ENCODE peak calls at places on chromosome 2, in six cellular contexts. One of them, this sample, is unnamed.

GRCh38 chr2:134669731-134670669 is 48.8 kb downstream of the TMEM163 start:
- DNase-seq in coronary artery: peak; percentile 67
- DNase-seq in thoracic aorta: no peak
- DNase-seq in choroid plexus epithelial cell: no peak
- DNase-seq in right lobe of liver: no peak
- DNase-seq in cardiac muscle cell: no peak
- DNase-seq in this sample: peak; percentile 72

GRCh38 chr2:239361311-239361642 is 39.5 kb downstream of the HDAC4 start:
- DNase-seq in thoracic aorta: no peak
- DNase-seq in right lobe of liver: no peak
- DNase-seq in cardiac muscle cell: peak; percentile 32
- DNase-seq in choroid plexus epithelial cell: peak; percentile 66
- DNase-seq in coronary artery: no peak
- DNase-seq in this sample: no peak

GRCh38 chr2:96970248-96970875 is 16.0 kb downstream of the FAM178B start:
- DNase-seq in cardiac muscle cell: no peak
- DNase-seq in thoracic aorta: no peak
- DNase-seq in choroid plexus epithelial cell: peak; percentile 10
- DNase-seq in right lobe of liver: no peak
- DNase-seq in coronary artery: no peak
- DNase-seq in this sample: no peak

GRCh38 chr2:29691386-29691950 is 229.9 kb downstream of the ALK start:
- DNase-seq in right lobe of liver: no peak
- DNase-seq in thoracic aorta: no peak
- DNase-seq in coronary artery: no peak
- DNase-seq in choroid plexus epithelial cell: no peak
- DNase-seq in cardiac muscle cell: no peak
- DNase-seq in this sample: no peak

GRCh38 chr2:220335591-220335915 is 708.1 kb downstream of the SLC4A3 start:
- DNase-seq in right lobe of liver: no peak
- DNase-seq in choroid plexus epithelial cell: no peak
- DNase-seq in coronary artery: no peak
- DNase-seq in cardiac muscle cell: peak; percentile 18
- DNase-seq in thoracic aorta: no peak
- DNase-seq in this sample: no peak

GRCh38 chr2:105315314-105315713 is 14.2 kb downstream of the TGFBRAP1 start:
- DNase-seq in thoracic aorta: no peak
- DNase-seq in cardiac muscle cell: no peak
- DNase-seq in right lobe of liver: no peak
- DNase-seq in choroid plexus epithelial cell: no peak
- DNase-seq in coronary artery: no peak
- DNase-seq in this sample: no peak

GRCh38 chr2:188319845-188320244 is 28.2 kb downstream of the GULP1 start:
- DNase-seq in coronary artery: no peak
- DNase-seq in choroid plexus epithelial cell: no peak
- DNase-seq in cardiac muscle cell: no peak
- DNase-seq in right lobe of liver: no peak
- DNase-seq in thoracic aorta: no peak
- DNase-seq in this sample: no peak

GRCh38 chr2:19944205-19944845 is 42.5 kb upstream of the TTC32 start:
- DNase-seq in cardiac muscle cell: no peak
- DNase-seq in coronary artery: no peak
- DNase-seq in choroid plexus epithelial cell: no peak
- DNase-seq in thoracic aorta: no peak
- DNase-seq in right lobe of liver: no peak
- DNase-seq in this sample: no peak

GRCh38 chr2:31764169-31764568 is 183.4 kb upstream of the SRD5A2 start:
- DNase-seq in choroid plexus epithelial cell: no peak
- DNase-seq in right lobe of liver: no peak
- DNase-seq in thoracic aorta: no peak
- DNase-seq in coronary artery: no peak
- DNase-seq in cardiac muscle cell: no peak
- DNase-seq in this sample: no peak

GRCh38 chr2:1824202-1824905 is 80.0 kb upstream of the PXDN start:
- DNase-seq in right lobe of liver: no peak
- DNase-seq in choroid plexus epithelial cell: no peak
- DNase-seq in cardiac muscle cell: no peak
- DNase-seq in thoracic aorta: peak; percentile 71
- DNase-seq in coronary artery: peak; percentile 97
- DNase-seq in this sample: no peak

GRCh38 chr2:69703189-69703588 is 38.7 kb upstream of the ANXA4 start:
- DNase-seq in coronary artery: no peak
- DNase-seq in choroid plexus epithelial cell: no peak
- DNase-seq in right lobe of liver: no peak
- DNase-seq in thoracic aorta: no peak
- DNase-seq in cardiac muscle cell: no peak
- DNase-seq in this sample: no peak

GRCh38 chr2:953975-954686 is 3.5 kb downstream of the SNTG2 start:
- DNase-seq in right lobe of liver: peak; percentile 30
- DNase-seq in cardiac muscle cell: peak; percentile 28
- DNase-seq in choroid plexus epithelial cell: peak; percentile 61
- DNase-seq in thoracic aorta: no peak
- DNase-seq in coronary artery: no peak
- DNase-seq in this sample: no peak

GRCh38 chr2:1707771-1708351 is 36.5 kb downstream of the PXDN start:
- DNase-seq in choroid plexus epithelial cell: peak; percentile 75
- DNase-seq in right lobe of liver: no peak
- DNase-seq in thoracic aorta: no peak
- DNase-seq in cardiac muscle cell: no peak
- DNase-seq in coronary artery: peak; percentile 88
- DNase-seq in this sample: peak; percentile 88

GRCh38 chr2:134466141-134466540 is 212.3 kb downstream of the MGAT5 start:
- DNase-seq in cardiac muscle cell: peak; percentile 59
- DNase-seq in thoracic aorta: no peak
- DNase-seq in choroid plexus epithelial cell: peak; percentile 37
- DNase-seq in coronary artery: no peak
- DNase-seq in right lobe of liver: no peak
- DNase-seq in this sample: no peak

GRCh38 chr2:28322456-28322855 is 70.2 kb upstream of the FOSL2 start:
- DNase-seq in right lobe of liver: no peak
- DNase-seq in choroid plexus epithelial cell: no peak
- DNase-seq in coronary artery: no peak
- DNase-seq in cardiac muscle cell: no peak
- DNase-seq in thoracic aorta: no peak
- DNase-seq in this sample: no peak

GRCh38 chr2:241066893-241067341 is 35.2 kb downstream of the MTERF4 start:
- DNase-seq in choroid plexus epithelial cell: no peak
- DNase-seq in right lobe of liver: no peak
- DNase-seq in coronary artery: no peak
- DNase-seq in thoracic aorta: no peak
- DNase-seq in cardiac muscle cell: peak; percentile 72
- DNase-seq in this sample: peak; percentile 85

GRCh38 chr2:63788070-63788469 is 53.6 kb upstream of the UGP2 start:
- DNase-seq in cardiac muscle cell: no peak
- DNase-seq in choroid plexus epithelial cell: peak; percentile 86
- DNase-seq in right lobe of liver: no peak
- DNase-seq in thoracic aorta: no peak
- DNase-seq in coronary artery: no peak
- DNase-seq in this sample: no peak

GRCh38 chr2:71965530-71965929 is 182.1 kb downstream of the CYP26B1 start:
- DNase-seq in coronary artery: no peak
- DNase-seq in thoracic aorta: no peak
- DNase-seq in cardiac muscle cell: no peak
- DNase-seq in choroid plexus epithelial cell: no peak
- DNase-seq in right lobe of liver: no peak
- DNase-seq in this sample: no peak

GRCh38 chr2:25964891-25965290 is 17.4 kb downstream of the KIF3C start:
- DNase-seq in choroid plexus epithelial cell: no peak
- DNase-seq in cardiac muscle cell: no peak
- DNase-seq in coronary artery: no peak
- DNase-seq in right lobe of liver: no peak
- DNase-seq in thoracic aorta: no peak
- DNase-seq in this sample: no peak

GRCh38 chr2:3780477-3781402 is 77.4 kb downstream of the DCDC2C start:
- DNase-seq in cardiac muscle cell: peak; percentile 81
- DNase-seq in choroid plexus epithelial cell: peak; percentile 92
- DNase-seq in right lobe of liver: no peak
- DNase-seq in coronary artery: no peak
- DNase-seq in thoracic aorta: no peak
- DNase-seq in this sample: peak; percentile 73

GRCh38 chr2:215531284-215531683 is 95.4 kb upstream of the FN1 start:
- DNase-seq in choroid plexus epithelial cell: peak; percentile 88
- DNase-seq in thoracic aorta: no peak
- DNase-seq in right lobe of liver: no peak
- DNase-seq in coronary artery: no peak
- DNase-seq in cardiac muscle cell: no peak
- DNase-seq in this sample: no peak

GRCh38 chr2:208265371-208265806 is 666 bp upstream of the PIKFYVE start:
- DNase-seq in thoracic aorta: no peak
- DNase-seq in right lobe of liver: no peak
- DNase-seq in cardiac muscle cell: peak; percentile 28
- DNase-seq in coronary artery: no peak
- DNase-seq in choroid plexus epithelial cell: peak; percentile 78
- DNase-seq in this sample: no peak

GRCh38 chr2:69798466-69798908 is 31.0 kb upstream of the GMCL1 start:
- DNase-seq in choroid plexus epithelial cell: peak; percentile 61
- DNase-seq in thoracic aorta: no peak
- DNase-seq in right lobe of liver: no peak
- DNase-seq in cardiac muscle cell: no peak
- DNase-seq in coronary artery: no peak
- DNase-seq in this sample: peak; percentile 64

GRCh38 chr2:164523026-164523425 is 98.3 kb downstream of the GRB14 start:
- DNase-seq in cardiac muscle cell: no peak
- DNase-seq in thoracic aorta: no peak
- DNase-seq in coronary artery: no peak
- DNase-seq in choroid plexus epithelial cell: no peak
- DNase-seq in right lobe of liver: no peak
- DNase-seq in this sample: no peak

GRCh38 chr2:15826273-15826717 is 114.1 kb upstream of the MYCN start:
- DNase-seq in thoracic aorta: no peak
- DNase-seq in cardiac muscle cell: no peak
- DNase-seq in choroid plexus epithelial cell: no peak
- DNase-seq in right lobe of liver: no peak
- DNase-seq in coronary artery: no peak
- DNase-seq in this sample: no peak

GRCh38 chr2:219270055-219270372 is 9.2 kb upstream of the DNAJB2 start:
- DNase-seq in coronary artery: no peak
- DNase-seq in cardiac muscle cell: no peak
- DNase-seq in right lobe of liver: peak; percentile 63
- DNase-seq in choroid plexus epithelial cell: no peak
- DNase-seq in thoracic aorta: no peak
- DNase-seq in this sample: no peak

GRCh38 chr2:47688561-47688960 is 94.4 kb upstream of the MSH6 start:
- DNase-seq in right lobe of liver: no peak
- DNase-seq in choroid plexus epithelial cell: peak; percentile 20
- DNase-seq in coronary artery: no peak
- DNase-seq in cardiac muscle cell: no peak
- DNase-seq in thoracic aorta: no peak
- DNase-seq in this sample: no peak

GRCh38 chr2:204544961-204545860 is at the start of gene PARD3B:
- DNase-seq in choroid plexus epithelial cell: peak; percentile 59
- DNase-seq in right lobe of liver: peak; percentile 77
- DNase-seq in cardiac muscle cell: peak; percentile 85
- DNase-seq in thoracic aorta: no peak
- DNase-seq in coronary artery: peak; percentile 78
- DNase-seq in this sample: peak; percentile 86

GRCh38 chr2:239393401-239393940 is 7.3 kb downstream of the HDAC4 start:
- DNase-seq in cardiac muscle cell: no peak
- DNase-seq in coronary artery: no peak
- DNase-seq in choroid plexus epithelial cell: peak; percentile 8
- DNase-seq in right lobe of liver: peak; percentile 60
- DNase-seq in thoracic aorta: no peak
- DNase-seq in this sample: no peak

GRCh38 chr2:127811397-127811860 is 458 bp upstream of the WDR33 start:
- DNase-seq in cardiac muscle cell: no peak
- DNase-seq in thoracic aorta: no peak
- DNase-seq in choroid plexus epithelial cell: no peak
- DNase-seq in right lobe of liver: peak; percentile 60
- DNase-seq in coronary artery: no peak
- DNase-seq in this sample: no peak

GRCh38 chr2:57549642-57550102 is 496.9 kb upstream of the VRK2 start:
- DNase-seq in right lobe of liver: no peak
- DNase-seq in choroid plexus epithelial cell: peak; percentile 53
- DNase-seq in coronary artery: no peak
- DNase-seq in cardiac muscle cell: peak; percentile 53
- DNase-seq in thoracic aorta: no peak
- DNase-seq in this sample: no peak
- TF ChIP-seq CTCF in right lobe of liver: no peak
- TF ChIP-seq CTCF in choroid plexus epithelial cell: peak; percentile 60
- TF ChIP-seq CTCF in coronary artery: no peak
- TF ChIP-seq CTCF in cardiac muscle cell: no peak
- TF ChIP-seq CTCF in thoracic aorta: no peak
- TF ChIP-seq CTCF in this sample: peak; percentile 63

GRCh38 chr2:119011162-119011909 is 69.3 kb downstream of the MARCO start:
- DNase-seq in choroid plexus epithelial cell: peak; percentile 52
- DNase-seq in right lobe of liver: peak; percentile 62
- DNase-seq in thoracic aorta: no peak
- DNase-seq in cardiac muscle cell: peak; percentile 84
- DNase-seq in coronary artery: peak; percentile 69
- DNase-seq in this sample: peak; percentile 84
- TF ChIP-seq CTCF in choroid plexus epithelial cell: peak; percentile 62
- TF ChIP-seq CTCF in right lobe of liver: peak; percentile 61
- TF ChIP-seq CTCF in thoracic aorta: no peak
- TF ChIP-seq CTCF in cardiac muscle cell: peak; percentile 61
- TF ChIP-seq CTCF in coronary artery: peak; percentile 17
- TF ChIP-seq CTCF in this sample: peak; percentile 63

GRCh38 chr2:199258291-199258690 is 199.4 kb downstream of the SATB2 start:
- DNase-seq in thoracic aorta: no peak
- DNase-seq in coronary artery: no peak
- DNase-seq in right lobe of liver: no peak
- DNase-seq in cardiac muscle cell: no peak
- DNase-seq in choroid plexus epithelial cell: no peak
- DNase-seq in this sample: no peak
- TF ChIP-seq CTCF in thoracic aorta: no peak
- TF ChIP-seq CTCF in coronary artery: no peak
- TF ChIP-seq CTCF in right lobe of liver: no peak
- TF ChIP-seq CTCF in cardiac muscle cell: peak; percentile 8
- TF ChIP-seq CTCF in choroid plexus epithelial cell: peak; percentile 31
- TF ChIP-seq CTCF in this sample: no peak

GRCh38 chr2:132446460-132446859 is 29.9 kb downstream of the GPR39 start:
- DNase-seq in thoracic aorta: no peak
- DNase-seq in cardiac muscle cell: no peak
- DNase-seq in right lobe of liver: no peak
- DNase-seq in coronary artery: no peak
- DNase-seq in choroid plexus epithelial cell: no peak
- DNase-seq in this sample: no peak

GRCh38 chr2:132449868-132450267 is 33.3 kb downstream of the GPR39 start:
- DNase-seq in thoracic aorta: no peak
- DNase-seq in coronary artery: no peak
- DNase-seq in choroid plexus epithelial cell: no peak
- DNase-seq in cardiac muscle cell: no peak
- DNase-seq in right lobe of liver: no peak
- DNase-seq in this sample: no peak

GRCh38 chr2:132443106-132443505 is 26.5 kb downstream of the GPR39 start:
- DNase-seq in thoracic aorta: no peak
- DNase-seq in choroid plexus epithelial cell: no peak
- DNase-seq in cardiac muscle cell: no peak
- DNase-seq in coronary artery: no peak
- DNase-seq in right lobe of liver: no peak
- DNase-seq in this sample: no peak

GRCh38 chr2:132448331-132448730 is 31.7 kb downstream of the GPR39 start:
- DNase-seq in choroid plexus epithelial cell: no peak
- DNase-seq in cardiac muscle cell: peak; percentile 92
- DNase-seq in thoracic aorta: no peak
- DNase-seq in coronary artery: no peak
- DNase-seq in right lobe of liver: no peak
- DNase-seq in this sample: no peak

GRCh38 chr2:132448771-132449170 is 32.2 kb downstream of the GPR39 start:
- DNase-seq in thoracic aorta: no peak
- DNase-seq in choroid plexus epithelial cell: peak; percentile 78
- DNase-seq in cardiac muscle cell: peak; percentile 68
- DNase-seq in coronary artery: no peak
- DNase-seq in right lobe of liver: no peak
- DNase-seq in this sample: no peak
- TF ChIP-seq CTCF in thoracic aorta: peak; percentile 31
- TF ChIP-seq CTCF in choroid plexus epithelial cell: peak; percentile 94
- TF ChIP-seq CTCF in cardiac muscle cell: peak; percentile 86
- TF ChIP-seq CTCF in coronary artery: no peak
- TF ChIP-seq CTCF in right lobe of liver: peak; percentile 58
- TF ChIP-seq CTCF in this sample: peak; percentile 70

GRCh38 chr2:10475811-10476660 is 27.9 kb upstream of the ODC1 start:
- DNase-seq in cardiac muscle cell: no peak
- DNase-seq in coronary artery: no peak
- DNase-seq in choroid plexus epithelial cell: no peak
- DNase-seq in right lobe of liver: peak; percentile 21
- DNase-seq in thoracic aorta: no peak
- DNase-seq in this sample: no peak
- TF ChIP-seq CTCF in cardiac muscle cell: no peak
- TF ChIP-seq CTCF in coronary artery: no peak
- TF ChIP-seq CTCF in choroid plexus epithelial cell: no peak
- TF ChIP-seq CTCF in right lobe of liver: no peak
- TF ChIP-seq CTCF in thoracic aorta: no peak
- TF ChIP-seq CTCF in this sample: no peak

This sample was measured in osteocyte.